ENCODE peak calls at places on chromosomes 5 and 9, in four cellular contexts. D is sigmoid colon, Z is IMR-90, J is K562. A is an unnamed sample. For H3K36me3, the result is how much of the 10 kb centered on the place peaks cover.

GRCh38 chr5:174736351-174736721 is 12.0 kb downstream of the MSX2 start:
- DNase-seq in Z (peak), J (no peak), D (no peak), A (no peak)

GRCh38 chr5:174607205-174607604 is 117.2 kb upstream of the MSX2 start:
- DNase-seq in Z (no peak), J (no peak), D (no peak), A (no peak)

GRCh38 chr5:178241688-178242231 is 9.2 kb upstream of the PHYKPL start:
- DNase-seq in J (no peak), Z (no peak), D (no peak), A (no peak)

GRCh38 chr5:42992035-42992570 is 48.0 kb downstream of the ANXA2R start:
- DNase-seq in Z (peak), J (peak), D (peak), A (no peak)

GRCh38 chr5:176832162-176832561 is 21.8 kb downstream of the UNC5A start:
- DNase-seq in J (no peak), D (no peak), Z (no peak), A (no peak)

GRCh38 chr9:9924369-9924768 is 688.4 kb downstream of the PTPRD start:
- DNase-seq in Z (no peak), D (no peak), J (no peak), A (no peak)

GRCh38 chr9:31556667-31557463 is 827.6 kb upstream of the ACO1 start:
- DNase-seq in J (no peak), Z (no peak), D (no peak), A (no peak)

GRCh38 chr9:90502134-90502533 is 140.5 kb downstream of the DIRAS2 start:
- DNase-seq in D (no peak), Z (no peak), J (no peak), A (no peak)

GRCh38 chr9:121765021-121765950 is 113.9 kb downstream of the DAB2IP start:
- DNase-seq in J (no peak), Z (peak), D (peak), A (no peak)

GRCh38 chr9:108913391-108913790 is 20.5 kb downstream of the ELP1 start:
- DNase-seq in J (no peak), Z (no peak), D (no peak), A (no peak)

GRCh38 chr5:130324953-130325671 is 420.8 kb downstream of the CHSY3 start:
- DNase-seq in J (no peak), Z (no peak), D (no peak), A (no peak)

GRCh38 chr9:21812415-21812814 is 10.0 kb downstream of the MTAP start:
- DNase-seq in Z (peak), D (no peak), J (no peak), A (no peak)

GRCh38 chr5:154756203-154756870 is 1.2 kb downstream of the LARP1 start:
- DNase-seq in D (peak), J (peak), Z (no peak), A (peak)

GRCh38 chr9:15403155-15403554 is 19.5 kb upstream of the SNAPC3 start:
- DNase-seq in Z (no peak), J (peak), D (no peak), A (peak)

GRCh38 chr5:21774281-21774680 is 1078.9 kb downstream of the CDH12 start:
- DNase-seq in J (no peak), Z (no peak), D (no peak), A (no peak)

GRCh38 chr9:8845376-8845775 is 1045.8 kb upstream of the DMAC1 start:
- DNase-seq in Z (no peak), J (no peak), D (no peak), A (no peak)

GRCh38 chr5:138102454-138103320 is 18.9 kb downstream of the WNT8A start:
- DNase-seq in Z (no peak), D (no peak), J (no peak), A (no peak)

GRCh38 chr9:130642926-130643325 is 21.5 kb upstream of the PRDM12 start:
- DNase-seq in Z (no peak), J (no peak), D (peak), A (no peak)

GRCh38 chr5:154722097-154722496 is 33.1 kb upstream of the LARP1 start:
- DNase-seq in J (no peak), Z (no peak), D (no peak), A (no peak)

GRCh38 chr5:43616535-43616934 is 13.6 kb downstream of the NNT start:
- DNase-seq in Z (peak), D (no peak), J (no peak), A (no peak)

GRCh38 chr9:98146101-98146991 is 27.3 kb upstream of the TRIM14 start:
- DNase-seq in Z (peak), D (no peak), J (no peak), A (peak)

GRCh38 chr9:92759990-92760893 is 4.4 kb downstream of the BICD2 start:
- DNase-seq in D (peak), Z (no peak), J (no peak), A (no peak)

GRCh38 chr5:173233347-173234128 is 1.5 kb downstream of the NKX2-5 start:
- DNase-seq in D (no peak), Z (no peak), J (no peak), A (no peak)

GRCh38 chr9:21452681-21453080 is 12.4 kb downstream of the IFNA1 start:
- DNase-seq in J (no peak), Z (no peak), D (no peak), A (no peak)

GRCh38 chr9:107465467-107466451 is 23.8 kb downstream of the KLF4 start:
- DNase-seq in D (peak), J (peak), Z (peak), A (peak)

GRCh38 chr9:13970018-13970417 is 343.9 kb downstream of the NFIB start:
- DNase-seq in J (no peak), D (no peak), Z (no peak), A (no peak)

GRCh38 chr9:26744362-26744965 is 148.1 kb downstream of the CAAP1 start:
- DNase-seq in D (no peak), Z (peak), J (no peak), A (no peak)

GRCh38 chr9:94860678-94861588 is 134.4 kb downstream of the AOPEP start:
- DNase-seq in J (no peak), D (no peak), Z (peak), A (no peak)

GRCh38 chr5:143572671-143573070 is 169.2 kb upstream of the NR3C1 start:
- DNase-seq in Z (no peak), D (no peak), J (no peak), A (no peak)

GRCh38 chr9:89626741-89627265 is 22.0 kb downstream of the GADD45G start:
- DNase-seq in D (no peak), Z (no peak), J (no peak), A (no peak)

GRCh38 chr5:95081500-95082355 is 203.2 kb downstream of the MCTP1 start:
- DNase-seq in Z (peak), D (peak), J (no peak), A (no peak)

GRCh38 chr5:9626955-9627354 is 3.2 kb downstream of the TAS2R1 start:
- DNase-seq in D (no peak), J (no peak), Z (no peak), A (peak)

GRCh38 chr5:82635561-82636288 is 357.6 kb upstream of the RPS23 start:
- DNase-seq in Z (peak), J (no peak), D (no peak), A (no peak)

GRCh38 chr9:88722753-88723152 is 187.8 kb downstream of the NXNL2 start:
- DNase-seq in Z (peak), D (no peak), J (no peak), A (no peak)

GRCh38 chr5:140207250-140207954 is 32.4 kb downstream of the CYSTM1 start:
- DNase-seq in D (no peak), Z (no peak), J (no peak), A (no peak)

GRCh38 chr5:33188089-33188488 is 252.7 kb upstream of the TARS1 start:
- DNase-seq in Z (no peak), D (no peak), J (no peak), A (no peak)

GRCh38 chr5:166561759-166562158 is 1729.7 kb upstream of the WWC1 start:
- DNase-seq in D (no peak), Z (no peak), J (no peak), A (no peak)

GRCh38 chr9:33908114-33908513 is 91.2 kb downstream of the UBE2R2 start:
- DNase-seq in J (no peak), Z (no peak), D (no peak), A (no peak)

GRCh38 chr9:33906769-33907168 is 89.8 kb downstream of the UBE2R2 start:
- DNase-seq in D (no peak), J (no peak), Z (no peak), A (no peak)

GRCh38 chr9:33905137-33905536 is 88.2 kb downstream of the UBE2R2 start:
- DNase-seq in D (no peak), Z (no peak), J (no peak), A (no peak)

GRCh38 chr9:33908749-33909148 is 91.8 kb downstream of the UBE2R2 start:
- DNase-seq in D (no peak), J (no peak), Z (no peak), A (no peak)

GRCh38 chr9:33903157-33903780 is 86.3 kb downstream of the UBE2R2 start:
- DNase-seq in J (no peak), Z (no peak), D (no peak), A (no peak)
- H3K36me3 ChIP-seq in J (under half), Z (under half), D (under half), A (under half)

GRCh38 chr9:86322973-86323644 is 31.1 kb downstream of the TUT7 start:
- DNase-seq in D (no peak), Z (peak), J (no peak), A (no peak)

GRCh38 chr9:86315088-86315487 is 32.8 kb upstream of the ISCA1 start:
- DNase-seq in J (no peak), Z (no peak), D (no peak), A (no peak)

GRCh38 chr9:86321373-86321772 is 32.8 kb downstream of the TUT7 start:
- DNase-seq in D (no peak), Z (peak), J (no peak), A (no peak)

GRCh38 chr9:86318187-86318586 is 35.8 kb upstream of the ISCA1 start:
- DNase-seq in Z (no peak), D (no peak), J (no peak), A (no peak)
- H3K36me3 ChIP-seq in Z (under half), D (under half), J (half or more), A (under half)

GRCh38 chr9:124348831-124349230 is 66.4 kb downstream of the PSMB7 start:
- DNase-seq in D (peak), J (no peak), Z (no peak), A (peak)
- H3K36me3 ChIP-seq in D (half or more), J (half or more), Z (half or more), A (under half)

GRCh38 chr9:134231330-134231745 is 67.0 kb upstream of the RNU6ATAC start:
- DNase-seq in J (no peak), Z (no peak), D (peak), A (peak)
- H3K36me3 ChIP-seq in J (under half), Z (under half), D (under half), A (under half)

A was measured in BE2C.